ENCODE peak calls at places on chromosome 17, in eight cellular contexts. O, R, K, T, L, I, B and S are unnamed samples.

GRCh38 chr17:58112970-58113631 is 29.9 kb downstream of the DYNLL2 start:
- DNase-seq in R (no peak), B (peak), T (peak), I (peak), O (peak), K (peak), L (peak), S (peak)

GRCh38 chr17:55271958-55272710 is 7.4 kb downstream of the HLF start:
- DNase-seq in O (no peak), T (no peak), R (no peak), K (no peak), L (no peak), I (no peak), B (no peak), S (no peak)

GRCh38 chr17:32298298-32298697 is 32.7 kb downstream of the RHBDL3 start:
- DNase-seq in B (no peak), O (no peak), R (no peak), L (no peak), K (no peak), I (no peak), T (no peak), S (no peak)

GRCh38 chr17:42266918-42267766 is 9.0 kb downstream of the STAT5B start:
- DNase-seq in L (peak), O (no peak), B (no peak), K (no peak), I (no peak), R (no peak), T (peak), S (peak)

GRCh38 chr17:37391146-37391545 is 15.4 kb downstream of the C17orf78 start:
- DNase-seq in L (no peak), R (no peak), B (no peak), K (no peak), O (no peak), I (no peak), T (no peak), S (no peak)

GRCh38 chr17:47291242-47291873 is 32.4 kb upstream of the EFCAB13 start:
- DNase-seq in O (no peak), R (no peak), L (no peak), K (no peak), I (no peak), T (no peak), B (no peak), S (no peak)

GRCh38 chr17:18877104-18877503 is 19.2 kb downstream of the PRPSAP2 start:
- DNase-seq in I (no peak), O (no peak), R (no peak), L (no peak), K (no peak), T (no peak), B (no peak), S (no peak)

GRCh38 chr17:44688675-44689491 is 693 bp downstream of the CCDC43 start:
- DNase-seq in L (peak), R (no peak), K (peak), O (no peak), B (no peak), I (no peak), T (no peak), S (no peak)

GRCh38 chr17:15475620-15476354 is 8.4 kb upstream of the CDRT4 start:
- DNase-seq in R (no peak), I (no peak), B (no peak), K (no peak), O (no peak), T (peak), L (no peak), S (no peak)

GRCh38 chr17:2140683-2141082 is 85.8 kb downstream of the HIC1 start:
- DNase-seq in T (no peak), O (no peak), B (peak), I (no peak), L (no peak), R (no peak), K (no peak), S (no peak)

GRCh38 chr17:44829558-44830358 is at the start of gene GJC1:
- DNase-seq in L (peak), T (peak), O (peak), R (no peak), I (no peak), K (peak), B (no peak), S (no peak)

GRCh38 chr17:5500804-5501391 is 14.5 kb downstream of the MIS12 start:
- DNase-seq in O (peak), T (peak), B (peak), R (no peak), L (peak), I (peak), K (peak), S (peak)

GRCh38 chr17:80980397-80981061 is 11.1 kb upstream of the CHMP6 start:
- DNase-seq in R (no peak), I (no peak), K (no peak), L (no peak), T (no peak), O (no peak), B (no peak), S (no peak)

GRCh38 chr17:29379084-29379811 is 10.9 kb upstream of the TAOK1 start:
- DNase-seq in R (no peak), B (peak), I (no peak), K (no peak), O (no peak), T (no peak), L (no peak), S (no peak)

GRCh38 chr17:53979991-53980390 is 157.3 kb downstream of the KIF2B start:
- DNase-seq in L (no peak), T (no peak), I (no peak), B (no peak), O (no peak), K (no peak), R (no peak), S (no peak)

GRCh38 chr17:81400154-81400938 is 5.1 kb downstream of the BAHCC1 start:
- DNase-seq in O (no peak), R (no peak), T (no peak), L (peak), K (no peak), I (peak), B (no peak), S (peak)

GRCh38 chr17:36722121-36722902 is 120.9 kb downstream of the MRM1 start:
- DNase-seq in R (no peak), I (peak), L (no peak), O (peak), T (peak), B (peak), K (peak), S (no peak)

GRCh38 chr17:63035695-63036094 is 69.7 kb downstream of the TANC2 start:
- DNase-seq in L (no peak), T (no peak), K (no peak), I (no peak), B (no peak), O (no peak), R (no peak), S (no peak)

GRCh38 chr17:43879723-43880419 is 27.5 kb downstream of the MPP2 start:
- DNase-seq in O (peak), L (no peak), I (no peak), B (no peak), K (no peak), T (no peak), R (no peak), S (no peak)

GRCh38 chr17:6755731-6756184 is at the start of gene XAF1:
- DNase-seq in K (peak), T (peak), R (no peak), O (peak), B (peak), I (peak), L (no peak), S (peak)

GRCh38 chr17:63497708-63498483 is 21.0 kb downstream of the ACE start:
- DNase-seq in T (no peak), I (no peak), K (no peak), L (no peak), O (no peak), B (no peak), R (no peak), S (no peak)

GRCh38 chr17:794876-795275 is 12.7 kb downstream of the MRM3 start:
- DNase-seq in K (peak), O (peak), L (peak), I (peak), R (no peak), T (peak), B (peak), S (peak)

GRCh38 chr17:34527908-34528470 is 51.4 kb upstream of the TMEM132E start:
- DNase-seq in K (no peak), T (no peak), O (no peak), R (no peak), I (no peak), B (no peak), L (no peak), S (no peak)

GRCh38 chr17:78844301-78845005 is 3.8 kb upstream of the USP36 start:
- DNase-seq in O (no peak), L (no peak), R (no peak), T (no peak), B (no peak), K (no peak), I (no peak), S (no peak)

GRCh38 chr17:50169881-50170459 is 4.2 kb downstream of the SGCA start:
- DNase-seq in O (peak), R (no peak), I (no peak), L (no peak), T (no peak), K (no peak), B (no peak), S (no peak)

GRCh38 chr17:245020-245419 is 63.6 kb upstream of the DOC2B start:
- DNase-seq in R (no peak), L (no peak), K (no peak), B (no peak), I (no peak), O (peak), T (peak), S (no peak)

GRCh38 chr17:6626616-6627015 is 13.9 kb downstream of the KIAA0753 start:
- DNase-seq in B (no peak), K (no peak), T (no peak), R (no peak), O (no peak), I (no peak), L (no peak), S (no peak)

GRCh38 chr17:30824002-30824355 is 513 bp downstream of the CRLF3 start:
- DNase-seq in R (no peak), I (no peak), O (peak), L (peak), K (no peak), B (no peak), T (no peak), S (no peak)

GRCh38 chr17:19494961-19495806 is 38.5 kb upstream of the SLC47A1 start:
- DNase-seq in I (no peak), R (no peak), L (no peak), O (no peak), T (peak), B (no peak), K (peak), S (no peak)

GRCh38 chr17:44262654-44263225 is 5.2 kb downstream of the SLC4A1 start:
- DNase-seq in I (no peak), R (no peak), B (no peak), K (no peak), L (no peak), O (no peak), T (no peak), S (no peak)

GRCh38 chr17:39187152-39187830 is 10.2 kb downstream of the CACNB1 start:
- DNase-seq in O (no peak), T (no peak), B (no peak), R (no peak), L (no peak), I (no peak), K (no peak), S (no peak)
- H3K27ac ChIP-seq in O (no peak), T (no peak), B (no peak), R (no peak), L (no peak), I (no peak), K (no peak), S (peak)

GRCh38 chr17:4157618-4158333 is 14.8 kb downstream of the CYB5D2 start:
- DNase-seq in I (no peak), L (no peak), O (no peak), K (no peak), B (no peak), R (no peak), T (no peak), S (no peak)

GRCh38 chr17:4154201-4154600 is 11.2 kb downstream of the CYB5D2 start:
- DNase-seq in B (no peak), R (no peak), L (no peak), K (no peak), T (no peak), O (no peak), I (no peak), S (no peak)

GRCh38 chr17:4156750-4157381 is 13.9 kb downstream of the CYB5D2 start:
- DNase-seq in B (no peak), R (no peak), O (no peak), K (no peak), L (no peak), T (no peak), I (no peak), S (no peak)

GRCh38 chr17:4152471-4152870 is 9.5 kb downstream of the CYB5D2 start:
- DNase-seq in I (no peak), B (no peak), L (no peak), K (no peak), R (no peak), T (no peak), O (no peak), S (no peak)

DNA sequence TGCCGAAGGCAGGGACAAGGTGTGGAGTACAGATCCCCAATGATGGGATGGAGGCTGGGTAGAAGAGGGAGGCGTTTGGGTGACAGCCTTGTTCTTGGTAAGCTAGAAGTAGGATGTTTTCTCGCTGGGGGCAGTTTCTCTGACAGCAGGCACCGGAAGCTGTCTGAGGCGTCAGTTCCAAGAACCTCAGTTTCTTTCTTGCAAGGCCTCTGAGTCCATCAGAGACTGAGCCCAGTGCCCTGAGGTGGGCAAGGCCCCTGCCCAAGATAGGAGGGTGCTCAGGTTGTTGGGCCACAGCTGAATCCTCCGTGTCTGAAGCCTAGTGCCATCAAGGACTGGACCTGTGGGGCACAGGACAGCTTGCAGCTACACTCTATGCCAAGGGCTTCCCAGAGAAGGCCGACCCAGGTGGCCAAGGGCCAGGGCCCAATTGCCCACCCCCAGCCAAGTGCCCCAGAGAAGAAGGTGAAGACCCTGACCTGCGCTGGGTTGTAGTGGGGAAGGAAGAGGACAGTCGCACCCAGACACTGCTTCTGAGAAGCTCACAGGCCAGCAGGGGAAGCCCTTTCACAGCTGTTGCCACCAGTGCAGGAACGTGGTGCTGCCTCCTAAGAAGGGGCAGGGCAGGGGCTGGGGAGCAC is 13.1 kb downstream of the CYB5D2 start:
- DNase-seq in L (no peak), T (no peak), O (no peak), R (no peak), K (no peak), B (no peak), I (no peak), S (no peak)
- TF ChIP-seq CTCF in L (no peak), T (no peak), O (no peak), R (no peak), K (no peak), B (no peak), I (no peak), S (no peak)

DNA sequence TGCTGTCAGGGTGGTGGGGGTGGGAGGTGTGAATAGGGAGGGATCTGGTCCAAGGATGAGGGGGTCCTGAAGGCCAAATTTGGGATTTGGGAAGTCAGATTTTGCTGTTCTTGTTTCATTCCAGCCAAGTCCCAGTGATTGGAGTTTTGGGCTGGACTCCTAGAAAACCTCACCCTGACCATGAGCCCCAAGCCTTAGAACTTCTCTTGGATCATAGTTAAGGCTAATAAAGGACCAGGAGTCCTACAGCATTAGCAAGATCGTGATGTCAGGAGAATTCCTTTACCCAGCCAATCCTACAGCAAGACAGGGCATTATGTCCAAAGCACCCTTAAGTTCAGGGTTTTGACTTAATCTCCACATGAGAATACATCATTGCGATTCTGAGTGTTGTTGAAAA is 85.0 kb downstream of the SOX9 start:
- DNase-seq in R (no peak), O (no peak), I (no peak), L (no peak), K (no peak), B (no peak), T (no peak), S (no peak)
- TF ChIP-seq POLR2A in R (no peak), O (no peak), I (no peak), L (no peak), K (no peak), B (no peak), T (no peak), S (no peak)

GRCh38 chr17:79925242-79925957 is 86.2 kb upstream of the CBX4 start:
- DNase-seq in B (peak), L (peak), O (peak), K (peak), R (no peak), T (no peak), I (peak), S (peak)
- H3K27ac ChIP-seq in B (no peak), L (peak), O (peak), K (peak), R (no peak), T (no peak), I (peak), S (peak)

GRCh38 chr17:17570207-17570797 is 21.2 kb downstream of the PEMT start:
- DNase-seq in R (no peak), K (peak), L (peak), O (no peak), I (peak), B (peak), T (no peak), S (peak)
- TF ChIP-seq CTCF in R (no peak), K (no peak), L (peak), O (peak), I (peak), B (peak), T (peak), S (peak)

GRCh38 chr17:65058151-65058550 is 1.6 kb upstream of the GNA13 start:
- DNase-seq in R (no peak), K (no peak), O (no peak), B (no peak), I (no peak), L (no peak), T (no peak), S (no peak)

GRCh38 chr17:65054602-65055001 is 1.9 kb downstream of the GNA13 start:
- DNase-seq in K (no peak), O (no peak), R (no peak), B (no peak), T (no peak), L (no peak), I (no peak), S (no peak)

GRCh38 chr17:65055280-65055707 is 1.2 kb downstream of the GNA13 start:
- DNase-seq in T (no peak), L (no peak), K (no peak), R (no peak), B (no peak), I (no peak), O (no peak), S (no peak)

GRCh38 chr17:65057520-65058075 is 1.1 kb upstream of the GNA13 start:
- DNase-seq in K (no peak), T (peak), I (peak), R (no peak), O (peak), B (no peak), L (no peak), S (peak)

GRCh38 chr17:65055708-65056638 is 567 bp downstream of the GNA13 start:
- DNase-seq in K (peak), R (no peak), L (peak), I (peak), B (peak), O (peak), T (peak), S (peak)
- TF ChIP-seq POLR2A in K (peak), R (no peak), L (peak), I (peak), B (peak), O (no peak), T (peak), S (peak)

DNA sequence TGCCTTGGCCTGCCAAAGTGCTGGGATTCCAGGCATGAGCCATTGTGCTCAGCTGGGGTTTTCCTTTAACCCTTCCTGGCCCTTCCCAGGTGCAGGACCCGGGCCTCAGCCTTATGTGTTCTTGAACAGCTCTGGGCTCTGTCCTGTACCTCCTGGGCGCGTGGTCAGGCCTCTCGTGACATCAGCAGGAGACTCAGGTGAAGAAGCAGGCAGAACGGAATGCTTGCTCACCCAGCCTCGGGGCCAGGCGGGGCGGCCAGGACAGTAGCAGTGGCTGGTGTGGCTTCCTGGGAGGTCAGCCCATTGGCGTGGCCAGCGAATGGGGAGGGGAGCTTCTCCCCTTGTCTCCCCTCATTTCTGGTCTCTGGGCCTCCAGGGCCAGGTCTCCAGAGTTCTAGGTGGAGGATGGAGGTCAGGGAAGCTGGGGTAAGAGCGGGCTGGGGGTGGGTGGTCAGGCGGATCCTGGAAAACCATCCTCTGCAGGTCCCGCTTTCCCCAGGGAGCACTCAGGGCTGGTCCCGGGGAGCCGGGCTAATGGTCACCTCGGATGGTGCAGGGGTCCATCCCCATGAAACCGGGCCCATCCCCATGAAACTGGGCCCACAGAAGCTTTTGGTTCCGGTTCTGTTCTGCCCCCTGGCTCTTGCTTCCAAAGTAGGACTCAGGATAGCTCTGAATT is 281.5 kb downstream of the SEC14L1 start:
- DNase-seq in O (no peak), K (no peak), L (no peak), R (no peak), B (no peak), I (no peak), T (peak), S (peak)
- H3K27ac ChIP-seq in O (peak), K (peak), L (peak), R (peak), B (peak), I (peak), T (peak), S (peak)

DNA sequence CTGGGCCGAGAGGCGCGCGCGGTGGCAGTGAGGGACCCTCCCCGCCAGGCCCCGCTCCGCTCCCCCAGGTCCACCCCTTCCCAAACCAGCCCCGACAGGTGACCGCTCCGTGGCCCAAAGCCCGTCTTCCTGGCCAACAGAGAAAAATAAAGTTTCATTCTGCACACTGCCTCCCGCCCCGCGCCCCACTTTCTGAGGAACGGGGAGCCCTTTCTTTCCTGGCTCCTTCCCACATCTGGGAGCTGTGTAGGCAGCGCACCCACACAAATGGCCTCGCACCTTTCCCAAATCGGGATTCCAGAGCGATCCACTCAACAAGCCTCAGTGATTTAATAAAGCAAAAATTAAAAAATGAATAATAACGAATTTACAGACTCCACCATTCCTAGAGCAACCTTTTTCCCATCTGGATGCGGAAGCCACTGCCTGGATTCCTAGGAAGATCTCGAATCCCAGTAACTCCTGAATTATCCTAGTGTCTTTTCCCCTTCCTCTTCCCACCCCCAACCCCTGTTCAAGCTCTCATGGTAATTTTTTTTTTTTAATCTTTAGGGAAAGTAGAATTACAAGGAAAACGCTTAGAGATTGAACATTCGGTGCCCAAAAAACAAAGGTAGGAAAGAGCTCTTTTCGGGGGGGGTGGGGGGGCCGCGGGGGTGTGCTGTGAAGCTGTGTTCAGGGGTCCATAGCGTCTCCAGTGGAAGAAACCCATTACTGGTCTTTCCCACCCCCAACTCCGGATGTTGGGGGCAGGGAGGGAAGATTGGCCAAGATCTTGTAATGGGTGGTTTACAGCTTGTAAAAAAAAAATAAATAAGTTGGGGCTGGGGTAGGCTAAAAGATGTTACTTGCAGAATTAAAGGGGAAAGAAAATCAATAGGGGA is 1.6 kb downstream of the IGF2BP1 start:
- DNase-seq in B (no peak), T (no peak), O (no peak), K (no peak), I (no peak), L (no peak), R (no peak), S (no peak)
- TF ChIP-seq CTCF in B (no peak), T (no peak), O (no peak), K (no peak), I (no peak), L (no peak), R (no peak), S (no peak)